ENCODE peak calls at places on chromosomes 1 and 21, in ten cellular contexts. M is lower lobe of right lung; H is activated CD4-positive, alpha-beta T cell treated with anti-CD3 and anti-CD28 coated beads, Interleukin-2, amount 10 ng/mL, durations not matched to agents 7 days and 5 days; P is glutamatergic neuron; Y is stimulated activated CD8-positive, alpha-beta memory T cell treated with anti-CD3 and anti-CD28 coated beads, Interleukin-15, amount 100 ng/mL, for 24 hours; I is anterior cingulate cortex; B is NCI-H1436; F is GM18507; X is cardiac fibroblast; W is OCI-LY7. O is an unnamed sample.

GRCh38 chr21:44977616-44978340 is 37.9 kb downstream of the SLX9 start:
- DNase-seq in M (no peak), H (no peak), P (no peak), Y (no peak), I (no peak), B (no peak), F (no peak), X (no peak), W (no peak), O (no peak)

GRCh38 chr1:108881369-108881768 is 4.6 kb downstream of the GPSM2 start:
- DNase-seq in M (no peak), H (no peak), P (no peak), Y (no peak), I (no peak), B (peak; percentile 48), F (no peak), X (peak; percentile 49), W (no peak), O (no peak)

GRCh38 chr1:2414297-2414958 is 2.1 kb upstream of the PEX10 start:
- DNase-seq in M (peak; percentile 83), H (peak; percentile 83), P (peak; percentile 89), Y (peak; percentile 50), I (peak; percentile 57), B (peak; percentile 66), F (peak; percentile 71), X (peak; percentile 68), W (peak; percentile 83), O (peak; percentile 77)

GRCh38 chr1:234699795-234700665 is 90.1 kb upstream of the IRF2BP2 start:
- DNase-seq in M (no peak), H (no peak), P (peak; percentile 69), Y (no peak), I (no peak), B (peak; percentile 84), F (peak; percentile 51), X (peak; percentile 60), W (no peak), O (no peak)

GRCh38 chr1:1852619-1853414 is 38.1 kb downstream of the GNB1 start:
- DNase-seq in M (no peak), H (no peak), P (no peak), Y (no peak), I (no peak), B (no peak), F (no peak), X (no peak), W (no peak), O (no peak)

GRCh38 chr1:212710566-212710965 is 10.9 kb upstream of the BATF3 start:
- DNase-seq in M (no peak), H (no peak), P (no peak), Y (no peak), I (no peak), B (no peak), F (no peak), X (no peak), W (no peak), O (no peak)

GRCh38 chr1:218284917-218285635 is at the start of gene RRP15:
- DNase-seq in M (peak; percentile 92), H (peak; percentile 90), P (peak; percentile 90), Y (peak; percentile 77), I (peak; percentile 80), B (peak; percentile 92), F (peak; percentile 65), X (peak; percentile 93), W (peak; percentile 91), O (peak; percentile 88)

GRCh38 chr1:114700026-114700600 is 4.8 kb upstream of the AMPD1 start:
- DNase-seq in M (no peak), H (no peak), P (no peak), Y (no peak), I (no peak), B (no peak), F (no peak), X (no peak), W (no peak), O (no peak)

GRCh38 chr1:201914456-201915235 is 25.9 kb downstream of the SHISA4 start:
- DNase-seq in M (no peak), H (no peak), P (no peak), Y (no peak), I (no peak), B (no peak), F (no peak), X (peak; percentile 51), W (no peak), O (no peak)

GRCh38 chr1:59985901-59986735 is 59.5 kb upstream of the CYP2J2 start:
- DNase-seq in M (no peak), H (no peak), P (no peak), Y (no peak), I (peak; percentile 79), B (no peak), F (no peak), X (no peak), W (no peak), O (no peak)

GRCh38 chr1:36006941-36007500 is 76.1 kb downstream of the AGO3 start:
- DNase-seq in M (no peak), H (no peak), P (no peak), Y (no peak), I (no peak), B (no peak), F (no peak), X (no peak), W (no peak), O (no peak)

GRCh38 chr1:116506132-116507004 is 64.5 kb downstream of the CD58 start:
- DNase-seq in M (no peak), H (peak; percentile 4), P (no peak), Y (no peak), I (no peak), B (no peak), F (no peak), X (no peak), W (no peak), O (no peak)

GRCh38 chr1:235739124-235739523 is 89.5 kb upstream of the GNG4 start:
- DNase-seq in M (no peak), H (no peak), P (no peak), Y (no peak), I (no peak), B (no peak), F (no peak), X (peak; percentile 51), W (no peak), O (peak; percentile 59)

GRCh38 chr1:53678507-53678906 is 60.5 kb downstream of the GLIS1 start:
- DNase-seq in M (no peak), H (no peak), P (no peak), Y (no peak), I (no peak), B (no peak), F (no peak), X (peak; percentile 44), W (no peak), O (no peak)

GRCh38 chr1:195278644-195279043 is 1329.6 kb downstream of the KCNT2 start:
- DNase-seq in M (no peak), H (no peak), P (no peak), Y (no peak), I (no peak), B (no peak), F (no peak), X (no peak), W (no peak), O (no peak)

GRCh38 chr21:14523234-14523633 is 22.9 kb downstream of the SAMSN1 start:
- DNase-seq in M (no peak), H (peak; percentile 31), P (no peak), Y (no peak), I (no peak), B (no peak), F (peak; percentile 17), X (no peak), W (no peak), O (no peak)